ENCODE peak calls at places on chromosomes 2 and 18, in six cellular contexts. T is endodermal cell, I is ovary, Y is prostate gland, H is adrenal gland, Z is astrocyte of the cerebellum. K is an unnamed sample.

GRCh38 chr2:44107086-44107740 is 61.5 kb upstream of the PPM1B start:
- DNase-seq in I (no peak), Y (no peak), H (no peak), Z (no peak), T (no peak), K (no peak)

GRCh38 chr2:45611020-45611737 is at the start of gene SRBD1:
- DNase-seq in Z (peak; percentile 77), T (peak; percentile 98), I (peak; percentile 94), Y (peak; percentile 94), H (peak; percentile 97), K (peak; percentile 71)

GRCh38 chr2:132620115-132620514 is 49.9 kb downstream of the LYPD1 start:
- DNase-seq in H (no peak), Z (no peak), Y (no peak), I (no peak), T (no peak), K (no peak)

GRCh38 chr2:19733951-19734425 is 167.8 kb downstream of the TTC32 start:
- DNase-seq in I (no peak), T (no peak), H (no peak), Y (no peak), Z (no peak), K (no peak)

GRCh38 chr2:37916512-37917082 is 8.5 kb upstream of the RMDN2 start:
- DNase-seq in I (no peak), T (no peak), H (peak; percentile 66), Z (peak; percentile 98), Y (peak; percentile 78), K (peak; percentile 92)

GRCh38 chr18:39799010-39799409 is 2156.0 kb upstream of the PIK3C3 start:
- DNase-seq in Z (no peak), I (no peak), T (no peak), Y (no peak), H (no peak), K (no peak)

GRCh38 chr2:96091141-96091710 is 25.1 kb downstream of the ADRA2B start:
- DNase-seq in Z (no peak), H (no peak), I (no peak), T (peak; percentile 43), Y (no peak), K (no peak)

GRCh38 chr2:98775146-98775988 is 44.4 kb upstream of the MGAT4A start:
- DNase-seq in Y (peak; percentile 80), H (no peak), I (no peak), Z (no peak), T (no peak), K (no peak)

GRCh38 chr2:186058604-186059003 is 320.0 kb downstream of the FSIP2 start:
- DNase-seq in I (no peak), Z (no peak), Y (no peak), T (no peak), H (no peak), K (no peak)

GRCh38 chr2:45734952-45735351 is 83.5 kb downstream of the PRKCE start:
- DNase-seq in T (no peak), H (no peak), Y (no peak), I (no peak), Z (no peak), K (no peak)

GRCh38 chr2:204664708-204665121 is 119.4 kb downstream of the PARD3B start:
- DNase-seq in Y (no peak), T (no peak), Z (peak; percentile 47), H (no peak), I (no peak), K (no peak)

GRCh38 chr18:48635806-48636205 is 97.0 kb downstream of the CTIF start:
- DNase-seq in H (no peak), Z (no peak), I (no peak), T (no peak), Y (no peak), K (no peak)

GRCh38 chr2:209577376-209578357 is 153.8 kb downstream of the MAP2 start:
- DNase-seq in T (no peak), Y (no peak), I (no peak), Z (no peak), H (no peak), K (no peak)

GRCh38 chr2:226489765-226490164 is 309.9 kb downstream of the IRS1 start:
- DNase-seq in Z (no peak), I (no peak), Y (no peak), T (no peak), H (no peak), K (peak; percentile 84)

GRCh38 chr2:112579280-112579679 is 5.1 kb upstream of the CHCHD5 start:
- DNase-seq in I (no peak), H (no peak), T (no peak), Y (no peak), Z (peak; percentile 86), K (peak; percentile 76)

GRCh38 chr2:25250331-25251031 is 82.1 kb upstream of the POMC start:
- DNase-seq in Z (no peak), Y (no peak), T (peak; percentile 72), I (no peak), H (no peak), K (peak; percentile 59)

GRCh38 chr2:164314148-164314547 is 307.1 kb downstream of the GRB14 start:
- DNase-seq in Z (peak; percentile 16), Y (peak; percentile 4), T (no peak), H (peak; percentile 23), I (no peak), K (peak; percentile 29)

GRCh38 chr18:54392621-54393023 is 34.9 kb downstream of the C18orf54 start:
- DNase-seq in Y (no peak), T (peak; percentile 52), H (no peak), Z (peak; percentile 58), I (no peak), K (no peak)

GRCh38 chr2:175366814-175367213 is 185.3 kb upstream of the ATP5MC3 start:
- DNase-seq in T (peak; percentile 81), I (no peak), Z (peak; percentile 15), Y (peak; percentile 26), H (peak; percentile 42), K (peak; percentile 4)

GRCh38 chr2:237134321-237134720 is 48.6 kb downstream of the COPS8 start:
- DNase-seq in Z (no peak), Y (no peak), T (peak; percentile 56), H (no peak), I (no peak), K (no peak)

GRCh38 chr18:38868757-38869156 is 1303.2 kb upstream of the CELF4 start:
- DNase-seq in H (no peak), Y (no peak), T (no peak), Z (no peak), I (no peak), K (no peak)

DNA sequence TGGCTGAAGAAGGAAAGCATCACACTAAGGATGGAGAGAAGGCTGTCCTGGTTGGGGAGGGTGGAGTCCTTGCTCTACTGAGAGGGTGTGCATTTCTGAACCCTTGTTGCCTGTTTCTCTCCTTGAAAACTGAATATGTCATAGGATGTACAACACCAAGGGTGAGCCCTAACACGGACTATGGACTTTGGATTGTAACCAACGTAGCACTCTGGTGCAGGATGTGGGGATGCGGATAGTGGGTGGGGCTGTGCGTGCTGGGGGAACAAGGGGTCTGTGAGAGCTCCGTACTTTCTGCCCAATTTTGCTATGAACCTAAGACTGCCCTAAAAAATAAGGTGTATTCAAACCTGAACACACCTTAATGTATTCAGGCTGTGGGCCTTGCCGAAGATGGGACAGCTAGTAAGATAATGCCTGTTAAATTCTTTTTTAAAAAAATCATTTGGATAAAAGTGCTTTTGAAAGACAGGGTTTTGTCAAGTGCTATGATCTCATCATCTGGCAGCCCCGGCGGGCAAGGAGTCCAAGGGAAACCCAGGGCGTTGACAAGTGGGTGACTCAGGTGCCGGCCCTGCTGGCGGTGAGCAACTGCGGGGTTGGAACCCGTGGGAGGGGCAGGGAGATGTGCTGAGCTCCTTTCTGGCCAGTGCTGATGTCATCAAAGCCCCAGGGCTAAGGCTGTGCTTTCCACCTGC is 54.0 kb downstream of the GATA6 start:
- DNase-seq in Y (peak; percentile 59), T (peak; percentile 85), Z (peak; percentile 44), I (no peak), H (peak; percentile 95), K (peak; percentile 77)
- H3K4me3 ChIP-seq in Y (no peak overlapping the region), T (no peak overlapping the region), Z (no peak overlapping the region), I (no peak overlapping the region), H (no peak overlapping the region), K (no peak overlapping the region)

DNA sequence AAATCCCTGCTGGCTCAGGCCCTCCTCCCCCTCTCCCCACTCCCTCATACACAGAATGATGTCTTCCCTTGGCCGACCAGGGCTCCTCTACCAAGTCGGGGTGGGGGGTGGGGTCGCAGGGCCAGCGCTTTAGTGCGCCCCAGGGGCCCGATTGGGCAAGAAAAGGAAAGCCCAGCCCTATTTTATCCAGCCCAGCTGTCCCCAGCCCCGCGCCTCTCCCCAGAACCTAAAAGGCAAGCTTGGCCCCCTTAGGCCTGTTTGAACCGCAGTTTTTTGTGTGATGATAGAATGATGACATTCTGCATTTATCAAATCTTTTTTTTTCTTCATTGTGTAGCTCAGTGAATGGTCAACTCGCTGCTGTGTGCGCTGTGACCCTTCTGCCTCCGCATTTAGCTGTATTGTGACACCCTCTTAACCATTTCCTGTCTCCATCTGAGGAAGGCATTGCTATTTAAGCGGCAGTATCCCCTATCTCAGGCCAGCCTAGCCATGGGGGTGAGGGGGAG is 231.4 kb downstream of the HAUS1 start:
- DNase-seq in Z (no peak), T (peak; percentile 88), Y (no peak), I (no peak), H (no peak), K (peak; percentile 49)
- H3K4me3 ChIP-seq in Z (peak overlapping the region; percentile 52), T (peak overlapping the region; percentile 78), Y (peak overlapping the region; percentile 40), I (no peak overlapping the region), H (no peak overlapping the region), K (peak overlapping the region; percentile 56)

GRCh38 chr2:67626656-67627055 is 229.5 kb downstream of the ETAA1 start:
- DNase-seq in T (no peak), Y (no peak), Z (peak; percentile 89), I (no peak), H (no peak), K (peak; percentile 52)

GRCh38 chr2:67625671-67626070 is 228.5 kb downstream of the ETAA1 start:
- DNase-seq in T (no peak), Z (peak; percentile 66), I (no peak), Y (no peak), H (no peak), K (peak; percentile 90)

GRCh38 chr2:67627456-67627855 is 230.3 kb downstream of the ETAA1 start:
- DNase-seq in I (no peak), H (no peak), Y (no peak), T (no peak), Z (no peak), K (no peak)

GRCh38 chr2:67625178-67625577 is 228.0 kb downstream of the ETAA1 start:
- DNase-seq in Z (no peak), H (no peak), Y (no peak), T (no peak), I (no peak), K (no peak)

GRCh38 chr2:67626076-67626475 is 228.9 kb downstream of the ETAA1 start:
- DNase-seq in T (no peak), Y (no peak), Z (peak; percentile 38), H (no peak), I (no peak), K (no peak)
- H3K4me3 ChIP-seq in T (no peak overlapping the region), Y (no peak overlapping the region), Z (no peak overlapping the region), H (no peak overlapping the region), I (no peak overlapping the region), K (no peak overlapping the region)

DNA sequence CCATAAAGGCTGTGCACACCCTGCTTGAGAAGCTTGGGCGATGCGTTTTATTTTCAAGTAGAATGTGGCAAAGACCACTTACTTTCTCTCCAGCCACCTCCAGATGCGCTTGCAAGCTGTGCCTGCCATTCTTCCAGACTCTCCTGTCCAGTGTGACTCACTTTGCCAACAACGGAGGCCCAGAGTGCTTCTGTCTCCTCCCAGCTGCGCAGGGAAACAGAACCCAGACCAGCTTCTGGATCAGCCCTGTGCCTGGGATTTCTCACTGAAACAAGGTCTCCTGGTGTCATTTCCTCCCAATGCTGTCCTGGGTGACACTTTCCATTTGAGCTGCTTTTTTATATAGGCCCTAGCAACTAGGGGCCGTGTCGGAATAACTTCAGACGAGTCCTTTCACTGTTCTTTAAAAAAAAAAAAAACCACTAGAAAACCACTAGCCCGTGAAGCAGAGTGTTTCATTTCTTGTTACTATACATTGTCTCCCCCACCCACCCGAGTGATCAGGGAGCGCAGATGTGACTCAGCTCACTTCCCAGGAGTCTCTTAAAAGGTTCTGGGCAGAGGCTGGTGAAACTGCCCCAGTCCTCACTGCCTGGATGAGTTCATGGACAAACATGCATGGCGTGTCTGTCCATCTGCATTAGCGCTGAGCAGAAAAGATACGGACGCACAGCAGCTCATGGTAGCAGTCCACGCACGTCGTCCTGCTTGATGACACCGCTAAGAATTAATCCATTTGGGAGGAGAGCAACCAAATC is 25.3 kb upstream of the RPL31 start:
- DNase-seq in H (no peak), Y (no peak), I (no peak), T (no peak), Z (no peak), K (peak; percentile 47)
- H3K4me3 ChIP-seq in H (no peak overlapping the region), Y (no peak overlapping the region), I (no peak overlapping the region), T (no peak overlapping the region), Z (no peak overlapping the region), K (no peak overlapping the region)

K was measured in skeletal muscle cell.